ENCODE peak calls at places on chromosome 10, in ten cellular contexts. One of them, this sample, is unnamed.

GRCh38 chr10:124649209-124649608 is 95.0 kb downstream of the FAM53B start:
- DNase-seq in colonic mucosa: no peak
- DNase-seq in RWPE1: no peak
- DNase-seq in PC-3: no peak
- DNase-seq in stomach: no peak
- DNase-seq in CD8-positive, alpha-beta T cell: no peak
- DNase-seq in mammary epithelial cell: no peak
- DNase-seq in SK-N-SH: peak; percentile 65
- DNase-seq in fibroblast of lung: no peak
- DNase-seq in lower lobe of right lung: no peak
- DNase-seq in this sample: no peak

GRCh38 chr10:77537720-77538373 is 99.8 kb downstream of the KCNMA1 start:
- DNase-seq in lower lobe of right lung: no peak
- DNase-seq in colonic mucosa: no peak
- DNase-seq in fibroblast of lung: peak; percentile 78
- DNase-seq in RWPE1: no peak
- DNase-seq in stomach: no peak
- DNase-seq in PC-3: no peak
- DNase-seq in CD8-positive, alpha-beta T cell: no peak
- DNase-seq in SK-N-SH: no peak
- DNase-seq in mammary epithelial cell: no peak
- DNase-seq in this sample: no peak

GRCh38 chr10:63547628-63548356 is 26.6 kb downstream of the REEP3 start:
- DNase-seq in colonic mucosa: no peak
- DNase-seq in CD8-positive, alpha-beta T cell: no peak
- DNase-seq in SK-N-SH: peak; percentile 74
- DNase-seq in lower lobe of right lung: no peak
- DNase-seq in mammary epithelial cell: no peak
- DNase-seq in fibroblast of lung: no peak
- DNase-seq in RWPE1: no peak
- DNase-seq in stomach: no peak
- DNase-seq in PC-3: no peak
- DNase-seq in this sample: no peak

GRCh38 chr10:73209705-73210104 is 37.4 kb downstream of the DNAJC9 start:
- DNase-seq in SK-N-SH: no peak
- DNase-seq in fibroblast of lung: peak; percentile 4
- DNase-seq in stomach: no peak
- DNase-seq in PC-3: peak; percentile 81
- DNase-seq in CD8-positive, alpha-beta T cell: no peak
- DNase-seq in colonic mucosa: no peak
- DNase-seq in RWPE1: peak; percentile 62
- DNase-seq in lower lobe of right lung: no peak
- DNase-seq in mammary epithelial cell: peak; percentile 62
- DNase-seq in this sample: no peak

GRCh38 chr10:31630866-31631567 is 297.6 kb downstream of the ARHGAP12 start:
- DNase-seq in PC-3: no peak
- DNase-seq in colonic mucosa: no peak
- DNase-seq in stomach: no peak
- DNase-seq in lower lobe of right lung: no peak
- DNase-seq in CD8-positive, alpha-beta T cell: no peak
- DNase-seq in mammary epithelial cell: no peak
- DNase-seq in RWPE1: no peak
- DNase-seq in fibroblast of lung: peak; percentile 22
- DNase-seq in SK-N-SH: no peak
- DNase-seq in this sample: no peak

GRCh38 chr10:91824076-91824475 is 25.9 kb downstream of the TNKS2 start:
- DNase-seq in stomach: no peak
- DNase-seq in CD8-positive, alpha-beta T cell: no peak
- DNase-seq in lower lobe of right lung: no peak
- DNase-seq in RWPE1: no peak
- DNase-seq in PC-3: no peak
- DNase-seq in mammary epithelial cell: no peak
- DNase-seq in SK-N-SH: no peak
- DNase-seq in fibroblast of lung: no peak
- DNase-seq in colonic mucosa: no peak
- DNase-seq in this sample: no peak

GRCh38 chr10:51171946-51172345 is 97.7 kb downstream of the PRKG1 start:
- DNase-seq in fibroblast of lung: peak; percentile 83
- DNase-seq in lower lobe of right lung: no peak
- DNase-seq in CD8-positive, alpha-beta T cell: no peak
- DNase-seq in SK-N-SH: no peak
- DNase-seq in PC-3: peak; percentile 85
- DNase-seq in mammary epithelial cell: peak; percentile 2
- DNase-seq in stomach: no peak
- DNase-seq in colonic mucosa: no peak
- DNase-seq in RWPE1: peak; percentile 15
- DNase-seq in this sample: no peak

GRCh38 chr10:75347211-75347610 is 54.4 kb downstream of the ZNF503 start:
- DNase-seq in CD8-positive, alpha-beta T cell: no peak
- DNase-seq in RWPE1: no peak
- DNase-seq in PC-3: no peak
- DNase-seq in fibroblast of lung: no peak
- DNase-seq in SK-N-SH: no peak
- DNase-seq in mammary epithelial cell: no peak
- DNase-seq in lower lobe of right lung: no peak
- DNase-seq in colonic mucosa: peak; percentile 8
- DNase-seq in stomach: no peak
- DNase-seq in this sample: no peak

GRCh38 chr10:89079991-89080390 is 89.4 kb downstream of the FAS start:
- DNase-seq in RWPE1: no peak
- DNase-seq in lower lobe of right lung: no peak
- DNase-seq in fibroblast of lung: no peak
- DNase-seq in colonic mucosa: no peak
- DNase-seq in SK-N-SH: no peak
- DNase-seq in mammary epithelial cell: no peak
- DNase-seq in PC-3: peak; percentile 32
- DNase-seq in stomach: no peak
- DNase-seq in CD8-positive, alpha-beta T cell: no peak
- DNase-seq in this sample: no peak

GRCh38 chr10:955820-956217 is 24.3 kb upstream of the LARP4B start:
- DNase-seq in stomach: no peak
- DNase-seq in SK-N-SH: no peak
- DNase-seq in mammary epithelial cell: no peak
- DNase-seq in lower lobe of right lung: no peak
- DNase-seq in colonic mucosa: no peak
- DNase-seq in fibroblast of lung: no peak
- DNase-seq in CD8-positive, alpha-beta T cell: no peak
- DNase-seq in PC-3: no peak
- DNase-seq in RWPE1: no peak
- DNase-seq in this sample: no peak

GRCh38 chr10:79200346-79200745 is 131.6 kb downstream of the ZMIZ1 start:
- DNase-seq in lower lobe of right lung: no peak
- DNase-seq in RWPE1: no peak
- DNase-seq in CD8-positive, alpha-beta T cell: no peak
- DNase-seq in colonic mucosa: no peak
- DNase-seq in stomach: no peak
- DNase-seq in PC-3: no peak
- DNase-seq in mammary epithelial cell: no peak
- DNase-seq in fibroblast of lung: no peak
- DNase-seq in SK-N-SH: no peak
- DNase-seq in this sample: no peak
- H3K27ac ChIP-seq in lower lobe of right lung: no peak overlapping the region
- H3K27ac ChIP-seq in RWPE1: peak overlapping the region; percentile 14
- H3K27ac ChIP-seq in CD8-positive, alpha-beta T cell: no peak overlapping the region
- H3K27ac ChIP-seq in colonic mucosa: no peak overlapping the region
- H3K27ac ChIP-seq in stomach: no peak overlapping the region
- H3K27ac ChIP-seq in PC-3: no peak overlapping the region
- H3K27ac ChIP-seq in mammary epithelial cell: no peak overlapping the region
- H3K27ac ChIP-seq in fibroblast of lung: no peak overlapping the region
- H3K27ac ChIP-seq in SK-N-SH: peak overlapping the region; percentile 34
- H3K27ac ChIP-seq in this sample: no peak overlapping the region

GRCh38 chr10:24551161-24551560 is 172.5 kb downstream of the ARHGAP21 start:
- DNase-seq in mammary epithelial cell: no peak
- DNase-seq in CD8-positive, alpha-beta T cell: no peak
- DNase-seq in lower lobe of right lung: no peak
- DNase-seq in stomach: no peak
- DNase-seq in colonic mucosa: peak; percentile 60
- DNase-seq in SK-N-SH: no peak
- DNase-seq in PC-3: peak; percentile 30
- DNase-seq in RWPE1: no peak
- DNase-seq in fibroblast of lung: no peak
- DNase-seq in this sample: peak; percentile 7

GRCh38 chr10:24550680-24551079 is 173.0 kb downstream of the ARHGAP21 start:
- DNase-seq in SK-N-SH: no peak
- DNase-seq in stomach: no peak
- DNase-seq in mammary epithelial cell: no peak
- DNase-seq in colonic mucosa: no peak
- DNase-seq in lower lobe of right lung: no peak
- DNase-seq in CD8-positive, alpha-beta T cell: no peak
- DNase-seq in PC-3: no peak
- DNase-seq in fibroblast of lung: no peak
- DNase-seq in RWPE1: no peak
- DNase-seq in this sample: no peak

GRCh38 chr10:24554036-24554435 is 169.7 kb downstream of the ARHGAP21 start:
- DNase-seq in CD8-positive, alpha-beta T cell: no peak
- DNase-seq in lower lobe of right lung: no peak
- DNase-seq in fibroblast of lung: no peak
- DNase-seq in RWPE1: no peak
- DNase-seq in colonic mucosa: no peak
- DNase-seq in stomach: no peak
- DNase-seq in SK-N-SH: no peak
- DNase-seq in PC-3: no peak
- DNase-seq in mammary epithelial cell: no peak
- DNase-seq in this sample: peak; percentile 44

GRCh38 chr10:24553051-24553612 is 170.6 kb downstream of the ARHGAP21 start:
- DNase-seq in lower lobe of right lung: no peak
- DNase-seq in CD8-positive, alpha-beta T cell: no peak
- DNase-seq in RWPE1: no peak
- DNase-seq in SK-N-SH: no peak
- DNase-seq in PC-3: peak; percentile 32
- DNase-seq in mammary epithelial cell: peak; percentile 46
- DNase-seq in stomach: no peak
- DNase-seq in fibroblast of lung: no peak
- DNase-seq in colonic mucosa: no peak
- DNase-seq in this sample: no peak

GRCh38 chr10:24552346-24553016 is 171.2 kb downstream of the ARHGAP21 start:
- DNase-seq in mammary epithelial cell: peak; percentile 67
- DNase-seq in PC-3: peak; percentile 74
- DNase-seq in RWPE1: peak; percentile 75
- DNase-seq in SK-N-SH: peak; percentile 23
- DNase-seq in fibroblast of lung: no peak
- DNase-seq in lower lobe of right lung: peak; percentile 64
- DNase-seq in CD8-positive, alpha-beta T cell: no peak
- DNase-seq in colonic mucosa: peak; percentile 92
- DNase-seq in stomach: peak; percentile 84
- DNase-seq in this sample: peak; percentile 47
- TF ChIP-seq CTCF in mammary epithelial cell: peak; percentile 43
- TF ChIP-seq CTCF in PC-3: peak; percentile 55
- TF ChIP-seq CTCF in RWPE1: peak; percentile 10
- TF ChIP-seq CTCF in SK-N-SH: peak; percentile 25
- TF ChIP-seq CTCF in fibroblast of lung: peak; percentile 12
- TF ChIP-seq CTCF in lower lobe of right lung: peak; percentile 28
- TF ChIP-seq CTCF in CD8-positive, alpha-beta T cell: no peak
- TF ChIP-seq CTCF in colonic mucosa: peak; percentile 42
- TF ChIP-seq CTCF in stomach: peak; percentile 40
- TF ChIP-seq CTCF in this sample: no peak

DNA sequence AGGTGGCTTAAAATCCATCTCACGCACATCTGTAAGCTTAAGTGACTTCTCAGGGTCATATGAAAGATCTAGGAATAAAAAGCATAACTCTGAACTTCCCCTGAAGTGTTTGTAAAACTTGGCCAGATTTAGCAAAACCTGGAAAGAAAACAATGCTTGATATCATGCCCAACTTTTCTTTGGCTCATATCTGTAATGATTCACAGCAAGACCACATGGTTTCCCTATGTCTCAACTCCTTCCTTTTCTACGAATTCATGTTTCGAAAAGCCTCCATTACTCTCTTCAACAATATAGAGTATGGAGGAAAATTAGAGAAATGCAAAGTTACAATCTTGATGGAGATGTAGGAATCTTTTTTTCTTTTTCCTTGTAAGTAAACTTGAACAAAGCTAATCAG is 20.0 kb upstream of the CABCOCO1 start:
- DNase-seq in mammary epithelial cell: peak; percentile 50
- DNase-seq in CD8-positive, alpha-beta T cell: no peak
- DNase-seq in SK-N-SH: no peak
- DNase-seq in colonic mucosa: no peak
- DNase-seq in lower lobe of right lung: no peak
- DNase-seq in PC-3: peak; percentile 70
- DNase-seq in stomach: no peak
- DNase-seq in RWPE1: no peak
- DNase-seq in fibroblast of lung: peak; percentile 84
- DNase-seq in this sample: no peak
- H3K27ac ChIP-seq in mammary epithelial cell: no peak overlapping the region
- H3K27ac ChIP-seq in CD8-positive, alpha-beta T cell: no peak overlapping the region
- H3K27ac ChIP-seq in SK-N-SH: peak overlapping the region; percentile 64
- H3K27ac ChIP-seq in colonic mucosa: no peak overlapping the region
- H3K27ac ChIP-seq in lower lobe of right lung: no peak overlapping the region
- H3K27ac ChIP-seq in PC-3: no peak overlapping the region
- H3K27ac ChIP-seq in stomach: no peak overlapping the region
- H3K27ac ChIP-seq in RWPE1: no peak overlapping the region
- H3K27ac ChIP-seq in fibroblast of lung: no peak overlapping the region
- H3K27ac ChIP-seq in this sample: no peak overlapping the region

DNA sequence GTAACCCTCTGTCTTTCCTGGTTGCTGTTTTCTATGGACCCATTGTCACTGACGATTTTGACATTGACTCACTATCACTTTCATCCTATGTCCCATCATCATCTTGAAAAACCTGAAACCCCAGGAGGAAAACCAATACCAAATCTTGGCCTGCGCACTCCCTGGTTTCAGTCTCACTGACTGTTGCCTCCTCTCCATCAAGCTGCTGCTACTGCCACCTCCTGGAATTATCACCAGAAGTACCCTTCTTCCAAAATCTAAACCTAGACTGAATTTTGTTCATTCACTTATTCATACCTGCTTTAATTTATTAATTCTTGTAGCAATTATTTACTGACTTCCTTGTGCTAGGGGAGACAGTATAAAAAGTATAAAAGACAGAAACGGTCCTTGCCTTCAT is 44.5 kb upstream of the ACBD5 start:
- DNase-seq in colonic mucosa: no peak
- DNase-seq in CD8-positive, alpha-beta T cell: peak; percentile 22
- DNase-seq in fibroblast of lung: peak; percentile 24
- DNase-seq in mammary epithelial cell: peak; percentile 9
- DNase-seq in stomach: no peak
- DNase-seq in PC-3: peak; percentile 45
- DNase-seq in SK-N-SH: no peak
- DNase-seq in RWPE1: no peak
- DNase-seq in lower lobe of right lung: no peak
- DNase-seq in this sample: no peak
- TF ChIP-seq CTCF in colonic mucosa: peak; percentile 24
- TF ChIP-seq CTCF in CD8-positive, alpha-beta T cell: peak; percentile 59
- TF ChIP-seq CTCF in fibroblast of lung: peak; percentile 28
- TF ChIP-seq CTCF in mammary epithelial cell: peak; percentile 17
- TF ChIP-seq CTCF in stomach: peak; percentile 17
- TF ChIP-seq CTCF in PC-3: peak; percentile 54
- TF ChIP-seq CTCF in SK-N-SH: no peak
- TF ChIP-seq CTCF in RWPE1: no peak
- TF ChIP-seq CTCF in lower lobe of right lung: peak; percentile 18
- TF ChIP-seq CTCF in this sample: peak; percentile 40

GRCh38 chr10:14583967-14584366 is 190.7 kb downstream of the FAM107B start:
- DNase-seq in fibroblast of lung: no peak
- DNase-seq in SK-N-SH: no peak
- DNase-seq in colonic mucosa: no peak
- DNase-seq in CD8-positive, alpha-beta T cell: no peak
- DNase-seq in mammary epithelial cell: no peak
- DNase-seq in lower lobe of right lung: no peak
- DNase-seq in RWPE1: no peak
- DNase-seq in PC-3: no peak
- DNase-seq in stomach: no peak
- DNase-seq in this sample: no peak
- H3K27ac ChIP-seq in fibroblast of lung: no peak overlapping the region
- H3K27ac ChIP-seq in SK-N-SH: no peak overlapping the region
- H3K27ac ChIP-seq in colonic mucosa: no peak overlapping the region
- H3K27ac ChIP-seq in CD8-positive, alpha-beta T cell: peak overlapping the region; percentile 57
- H3K27ac ChIP-seq in mammary epithelial cell: no peak overlapping the region
- H3K27ac ChIP-seq in lower lobe of right lung: no peak overlapping the region
- H3K27ac ChIP-seq in RWPE1: no peak overlapping the region
- H3K27ac ChIP-seq in PC-3: no peak overlapping the region
- H3K27ac ChIP-seq in stomach: peak overlapping the region; percentile 56
- H3K27ac ChIP-seq in this sample: no peak overlapping the region

GRCh38 chr10:54402576-54402975 is 398.5 kb downstream of the PCDH15 start:
- DNase-seq in lower lobe of right lung: no peak
- DNase-seq in CD8-positive, alpha-beta T cell: no peak
- DNase-seq in stomach: no peak
- DNase-seq in PC-3: peak; percentile 76
- DNase-seq in fibroblast of lung: peak; percentile 65
- DNase-seq in colonic mucosa: no peak
- DNase-seq in mammary epithelial cell: peak; percentile 32
- DNase-seq in RWPE1: peak; percentile 4
- DNase-seq in SK-N-SH: peak; percentile 1
- DNase-seq in this sample: no peak
- TF ChIP-seq CTCF in lower lobe of right lung: peak; percentile 28
- TF ChIP-seq CTCF in CD8-positive, alpha-beta T cell: no peak
- TF ChIP-seq CTCF in stomach: peak; percentile 9
- TF ChIP-seq CTCF in PC-3: peak; percentile 92
- TF ChIP-seq CTCF in fibroblast of lung: no peak
- TF ChIP-seq CTCF in colonic mucosa: no peak
- TF ChIP-seq CTCF in mammary epithelial cell: peak; percentile 31
- TF ChIP-seq CTCF in RWPE1: peak; percentile 20
- TF ChIP-seq CTCF in SK-N-SH: peak; percentile 61
- TF ChIP-seq CTCF in this sample: peak; percentile 31